ENCODE peak calls at places on chromosome 18, in eight cellular contexts. G is AG08395; E is activated T-cell treated with anti-CD3 and anti-CD28 coated beads, Interleukin-2, amount 50 U/mL, for 48 hours; Z is PC-9; P is stimulated activated CD8-positive, alpha-beta memory T cell treated with anti-CD3 and anti-CD28 coated beads, Interleukin-7, amount 100 ng/mL, for 1 hour; D is stimulated activated CD4-positive, alpha-beta T cell treated with anti-CD3 and anti-CD28 coated beads, TNF-alpha, amount 100 ng/mL, for 1 hour; Q is AG10803; S is EL. C is an unnamed sample.

GRCh38 chr18:73365018-73365417 is 497.2 kb upstream of the NETO1 start:
- DNase-seq in D (no peak), E (no peak), G (no peak), P (no peak), Z (no peak), S (peak; percentile 44), Q (peak; percentile 44), C (no peak)

GRCh38 chr18:73962251-73962650 is 185.4 kb downstream of the FBXO15 start:
- DNase-seq in Q (peak; percentile 66), S (peak; percentile 81), P (no peak), D (no peak), Z (no peak), E (no peak), G (peak; percentile 4), C (no peak)

GRCh38 chr18:24846133-24846532 is 385.7 kb downstream of the HRH4 start:
- DNase-seq in Z (no peak), Q (no peak), G (no peak), D (no peak), E (no peak), P (no peak), S (no peak), C (no peak)

GRCh38 chr18:68438983-68439382 is 275.9 kb downstream of the TMX3 start:
- DNase-seq in P (no peak), G (peak; percentile 89), Z (no peak), Q (peak; percentile 98), D (no peak), E (no peak), S (peak; percentile 92), C (no peak)

GRCh38 chr18:70469916-70470315 is 181.1 kb downstream of the SOCS6 start:
- DNase-seq in P (no peak), G (no peak), E (no peak), D (no peak), Z (no peak), S (no peak), Q (no peak), C (no peak)

GRCh38 chr18:64438178-64438577 is 289.3 kb upstream of the LINC00305 start:
- DNase-seq in Q (no peak), G (no peak), D (no peak), E (no peak), Z (no peak), P (no peak), S (no peak), C (no peak)

GRCh38 chr18:42909095-42909494 is 206.4 kb downstream of the RIT2 start:
- DNase-seq in E (no peak), D (no peak), Q (no peak), P (no peak), S (no peak), G (no peak), Z (no peak), C (no peak)

GRCh38 chr18:58527116-58528010 is 101.5 kb downstream of the ALPK2 start:
- DNase-seq in E (no peak), Z (no peak), S (peak; percentile 44), Q (peak; percentile 62), G (peak; percentile 41), P (no peak), D (no peak), C (no peak)

GRCh38 chr18:54284967-54285785 is 15.9 kb downstream of the POLI start:
- DNase-seq in S (peak; percentile 78), P (no peak), E (peak; percentile 77), Z (peak; percentile 10), Q (peak; percentile 53), D (no peak), G (peak; percentile 70), C (peak; percentile 79)

GRCh38 chr18:55903911-55904310 is 315.9 kb upstream of the TCF4 start:
- DNase-seq in D (no peak), Q (no peak), S (no peak), P (no peak), G (no peak), E (no peak), Z (no peak), C (no peak)

GRCh38 chr18:7338846-7339245 is 108.0 kb downstream of the LRRC30 start:
- DNase-seq in P (no peak), G (no peak), E (no peak), S (no peak), D (no peak), Q (no peak), Z (no peak), C (peak; percentile 57)

GRCh38 chr18:9772847-9773677 is 65.0 kb downstream of the RAB31 start:
- DNase-seq in S (no peak), P (no peak), E (no peak), G (no peak), Q (no peak), Z (no peak), D (no peak), C (no peak)

GRCh38 chr18:8389391-8390340 is 219.6 kb upstream of the RAB12 start:
- DNase-seq in S (peak; percentile 72), P (no peak), D (no peak), G (peak; percentile 79), Z (peak; percentile 59), E (peak; percentile 35), Q (peak; percentile 71), C (peak; percentile 17)

GRCh38 chr18:25351280-25351772 is 640 bp downstream of the ZNF521 start:
- DNase-seq in D (no peak), Q (peak; percentile 1), S (no peak), Z (no peak), E (no peak), G (no peak), P (no peak), C (no peak)

GRCh38 chr18:77081387-77081773 is 51.2 kb downstream of the MBP start:
- DNase-seq in D (no peak), G (peak; percentile 43), S (peak; percentile 71), E (no peak), P (no peak), Q (peak; percentile 89), Z (no peak), C (no peak)

GRCh38 chr18:21260621-21261020 is 18.6 kb downstream of the GREB1L start:
- DNase-seq in Q (no peak), P (no peak), S (no peak), E (no peak), D (no peak), G (no peak), Z (no peak), C (no peak)

GRCh38 chr18:36114251-36114650 is 14.9 kb downstream of the SLC39A6 start:
- DNase-seq in D (no peak), Q (no peak), E (no peak), S (no peak), Z (no peak), G (no peak), P (no peak), C (no peak)

GRCh38 chr18:47316924-47317323 is 65.5 kb upstream of the SKOR2 start:
- DNase-seq in D (no peak), P (no peak), E (no peak), S (no peak), G (no peak), Q (no peak), Z (no peak), C (no peak)

GRCh38 chr18:50559750-50560680 is at the start of gene MAPK4:
- DNase-seq in S (no peak), E (peak; percentile 21), G (peak; percentile 18), Z (no peak), D (no peak), P (no peak), Q (peak; percentile 8), C (no peak)

GRCh38 chr18:58216071-58216471 is 172.0 kb downstream of the NEDD4L start:
- DNase-seq in P (no peak), G (no peak), D (no peak), S (peak; percentile 44), Z (peak; percentile 23), E (no peak), Q (peak; percentile 36), C (no peak)

GRCh38 chr18:35182151-35182550 is 58.7 kb upstream of the ZNF397 start:
- DNase-seq in D (no peak), G (peak; percentile 53), P (no peak), Z (no peak), Q (peak; percentile 79), E (no peak), S (peak; percentile 17), C (no peak)

GRCh38 chr18:54203914-54204313 is 20.6 kb downstream of the MBD2 start:
- DNase-seq in Z (no peak), P (no peak), S (no peak), Q (no peak), G (no peak), D (no peak), E (no peak), C (no peak)

GRCh38 chr18:37435996-37436395 is 129.6 kb downstream of the CELF4 start:
- DNase-seq in P (no peak), D (no peak), S (no peak), G (peak; percentile 47), Z (no peak), E (no peak), Q (peak; percentile 38), C (no peak)